ENCODE peak calls at places on chromosomes 5 and 9, in seven cellular contexts. Z is cardiac muscle cell; T is CD8-positive, alpha-beta memory T cell; G is gastrocnemius medialis; D is HCT116; Y is right lobe of liver; H is transverse colon. U is an unnamed sample.

GRCh38 chr9:133074111-133074651 is 12.4 kb downstream of the CEL start:
- DNase-seq in H (no peak), T (no peak), G (no peak), D (no peak), Y (no peak), Z (no peak), U (no peak)

GRCh38 chr5:10539685-10539998 is 24.2 kb upstream of the ANKRD33B start:
- DNase-seq in Y (no peak), T (no peak), D (no peak), G (no peak), Z (no peak), H (no peak), U (no peak)

GRCh38 chr5:119269061-119269579 is 86.7 kb upstream of the TNFAIP8 start:
- DNase-seq in Y (no peak), Z (peak), D (peak), T (no peak), H (peak), G (no peak), U (peak)

GRCh38 chr5:107808671-107809137 is 138.0 kb upstream of the EFNA5 start:
- DNase-seq in Z (peak), G (no peak), H (no peak), T (no peak), Y (no peak), D (no peak), U (no peak)

GRCh38 chr9:98287383-98287782 is 31.9 kb upstream of the TBC1D2 start:
- DNase-seq in Y (no peak), Z (no peak), D (no peak), H (no peak), T (no peak), G (no peak), U (peak)

GRCh38 chr5:39176740-39177628 is 42.4 kb downstream of the FYB1 start:
- DNase-seq in Z (no peak), Y (no peak), G (no peak), T (peak), D (no peak), H (no peak), U (peak)

GRCh38 chr9:17630531-17630949 is 51.7 kb downstream of the SH3GL2 start:
- DNase-seq in Y (no peak), D (no peak), G (no peak), Z (no peak), T (no peak), H (no peak), U (no peak)

GRCh38 chr5:20570486-20570885 is 582.5 kb upstream of the CDH18 start:
- DNase-seq in D (no peak), G (no peak), H (no peak), Y (no peak), T (no peak), Z (no peak), U (no peak)

GRCh38 chr5:106956901-106957300 is 713.8 kb downstream of the EFNA5 start:
- DNase-seq in Z (no peak), D (no peak), Y (no peak), T (no peak), H (no peak), G (no peak), U (no peak)

GRCh38 chr5:2128696-2129340 is 246.1 kb upstream of the IRX4 start:
- DNase-seq in T (no peak), Y (no peak), Z (no peak), G (no peak), H (no peak), D (no peak), U (no peak)

GRCh38 chr5:2131196-2131595 is 248.5 kb upstream of the IRX4 start:
- DNase-seq in T (no peak), H (no peak), Z (no peak), D (no peak), Y (no peak), G (no peak), U (no peak)

GRCh38 chr5:2131826-2132496 is 249.2 kb upstream of the IRX4 start:
- DNase-seq in D (no peak), H (no peak), Z (no peak), G (no peak), Y (no peak), T (no peak), U (no peak)

GRCh38 chr5:2130361-2130760 is 247.6 kb upstream of the IRX4 start:
- DNase-seq in G (no peak), D (no peak), T (no peak), Z (peak), H (no peak), Y (no peak), U (no peak)

GRCh38 chr5:2129581-2130272 is 247.0 kb upstream of the IRX4 start:
- DNase-seq in T (no peak), G (no peak), H (no peak), Z (peak), D (no peak), Y (no peak), U (no peak)
- H3K4me3 ChIP-seq in T (no peak), G (no peak), H (no peak), Z (no peak), D (no peak), Y (no peak), U (no peak)

GRCh38 chr5:56273376-56274005 is 40.4 kb upstream of the ANKRD55 start:
- DNase-seq in G (no peak), D (no peak), H (no peak), Y (no peak), T (no peak), Z (no peak), U (no peak)

GRCh38 chr5:56272765-56273164 is 39.6 kb upstream of the ANKRD55 start:
- DNase-seq in Z (no peak), G (no peak), Y (no peak), T (no peak), H (no peak), D (no peak), U (no peak)

GRCh38 chr5:56270058-56270457 is 36.9 kb upstream of the ANKRD55 start:
- DNase-seq in T (no peak), H (no peak), Z (peak), G (no peak), D (no peak), Y (no peak), U (no peak)

GRCh38 chr5:56269216-56269927 is 36.2 kb upstream of the ANKRD55 start:
- DNase-seq in T (no peak), Y (no peak), H (no peak), G (no peak), D (peak), Z (peak), U (peak)

DNA sequence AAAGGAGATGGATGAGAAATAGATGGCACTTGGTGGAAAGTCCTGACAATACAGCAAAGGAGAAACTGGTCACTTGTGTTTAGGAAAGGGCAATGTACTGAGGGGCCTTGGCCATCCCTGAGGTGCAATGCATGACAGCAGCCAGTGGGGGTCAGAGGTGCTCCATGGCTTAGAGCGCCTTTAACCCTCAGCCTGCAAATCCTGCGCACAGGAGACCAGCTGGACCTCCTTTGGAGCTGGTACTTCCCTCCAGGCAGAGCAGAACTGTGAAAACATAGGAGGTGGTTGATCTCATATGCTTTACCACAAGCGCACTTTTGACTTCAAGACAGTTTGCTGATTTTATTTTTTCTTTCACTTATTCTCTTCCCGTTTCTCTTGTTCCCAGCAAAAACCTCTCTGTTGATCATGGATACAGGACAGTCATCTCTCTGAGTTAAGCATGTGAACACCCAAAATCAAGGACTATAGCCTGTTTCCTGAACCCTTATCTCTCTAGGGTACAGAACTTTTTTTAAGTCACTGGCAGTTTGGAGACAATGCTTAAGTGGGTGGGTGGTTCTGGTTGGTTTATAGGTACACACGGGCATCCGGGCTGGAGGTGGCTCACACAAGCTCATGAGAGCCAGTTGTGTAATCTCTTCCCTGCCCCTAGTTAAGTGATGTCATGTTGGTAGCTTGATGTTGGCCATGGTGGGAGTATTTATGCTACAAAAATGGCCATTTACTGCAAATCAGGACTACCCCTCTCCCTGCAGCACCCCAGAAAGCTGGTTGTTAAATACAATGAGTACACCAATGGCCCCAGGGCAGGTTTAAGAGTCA is 37.6 kb upstream of the ANKRD55 start:
- DNase-seq in D (peak), Y (peak), Z (peak), G (peak), H (peak), T (peak), U (peak)
- H3K4me3 ChIP-seq in D (no peak), Y (no peak), Z (no peak), G (no peak), H (no peak), T (no peak), U (no peak)

DNA sequence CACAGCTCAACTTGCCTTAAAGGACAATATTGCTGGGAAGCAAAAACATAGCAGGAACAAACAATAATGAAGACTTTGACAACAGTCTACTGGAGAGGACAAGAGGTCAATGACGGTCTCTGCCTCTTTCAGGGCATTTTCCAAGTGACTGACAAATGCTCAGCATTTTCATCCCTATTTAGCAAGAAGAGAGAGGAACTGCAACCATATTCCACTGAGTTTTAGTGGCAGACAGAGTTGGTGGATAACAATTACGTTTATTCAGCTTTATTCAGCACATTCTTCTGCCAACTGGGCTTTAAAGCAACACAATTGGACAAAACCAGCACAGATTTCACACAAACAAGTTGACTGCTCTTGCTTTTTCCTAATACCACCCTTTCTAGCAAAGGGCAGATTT is 255.5 kb upstream of the RGMB start:
- DNase-seq in T (no peak), Z (no peak), D (no peak), H (no peak), G (no peak), Y (no peak), U (no peak)
- H3K4me3 ChIP-seq in T (no peak), Z (no peak), D (no peak), H (no peak), G (no peak), Y (no peak), U (no peak)

GRCh38 chr5:160287378-160288051 is 24.8 kb downstream of the CCNJL start:
- DNase-seq in Z (peak), D (no peak), G (no peak), H (peak), Y (no peak), T (no peak), U (no peak)
- H3K4me3 ChIP-seq in Z (no peak), D (no peak), G (no peak), H (no peak), Y (no peak), T (no peak), U (no peak)

GRCh38 chr5:73486119-73486899 is 11.9 kb upstream of the BTF3 start:
- DNase-seq in Y (no peak), Z (no peak), H (no peak), T (no peak), D (no peak), G (no peak), U (no peak)
- H3K4me3 ChIP-seq in Y (no peak), Z (no peak), H (no peak), T (no peak), D (no peak), G (no peak), U (no peak)

DNA sequence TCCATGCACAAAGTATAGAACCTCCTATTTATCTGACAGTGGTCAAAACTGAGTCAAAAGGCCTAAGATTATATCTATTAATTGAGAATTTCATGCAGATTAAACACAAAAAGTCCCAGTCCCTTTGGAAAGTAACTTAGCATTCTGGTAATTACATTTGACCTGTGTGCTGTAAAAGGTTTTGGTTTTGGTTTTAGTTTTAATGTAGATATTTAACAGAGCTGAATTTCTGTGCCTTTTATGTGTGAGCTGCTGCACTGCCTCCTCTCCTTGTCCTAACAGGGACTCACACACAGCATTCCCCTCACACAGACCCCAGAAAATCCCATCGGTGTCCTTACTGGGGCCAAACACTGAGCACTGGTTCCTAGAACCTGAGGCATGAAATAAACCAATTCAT is 31.0 kb upstream of the FSD1L start:
- DNase-seq in G (no peak), Z (no peak), T (no peak), D (no peak), H (no peak), Y (no peak), U (no peak)
- H3K4me3 ChIP-seq in G (no peak), Z (no peak), T (no peak), D (no peak), H (no peak), Y (no peak), U (no peak)

DNA sequence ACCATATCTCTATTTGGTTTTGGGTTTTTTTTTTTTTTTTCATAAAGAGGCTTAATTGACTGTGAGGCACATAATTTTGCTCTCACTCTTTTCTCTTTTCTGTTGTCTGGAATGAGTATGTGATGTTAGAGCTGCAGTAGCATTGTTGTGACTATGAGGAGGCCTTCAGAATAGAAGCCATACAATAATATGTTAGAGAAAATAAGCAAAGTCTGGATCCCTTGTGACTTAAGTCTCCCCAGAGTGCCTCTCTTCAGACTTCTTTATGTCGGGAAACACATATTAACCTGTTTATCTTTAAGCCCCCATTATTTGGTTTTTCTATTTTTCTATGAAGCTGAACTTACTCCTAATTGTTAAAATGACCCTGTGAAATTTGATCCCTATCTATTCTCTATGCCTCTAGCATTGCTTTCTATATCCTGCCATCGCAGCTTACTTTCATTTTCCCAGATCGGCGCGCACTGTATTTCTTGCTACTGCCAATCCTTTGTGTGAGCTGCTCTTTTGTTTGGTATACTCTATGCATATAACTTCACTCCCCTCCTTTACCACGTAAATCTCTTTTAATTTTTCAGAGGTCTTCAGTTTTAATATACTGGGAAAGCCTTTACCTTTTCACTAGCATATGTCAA is 372.5 kb upstream of the KCNN2 start:
- DNase-seq in H (no peak), Y (no peak), T (no peak), Z (no peak), G (no peak), D (no peak), U (no peak)
- H3K4me3 ChIP-seq in H (no peak), Y (no peak), T (no peak), Z (no peak), G (no peak), D (no peak), U (no peak)

GRCh38 chr5:98777295-98777694 is 3.8 kb downstream of the RGMB start:
- DNase-seq in Z (no peak), Y (no peak), T (no peak), D (no peak), G (no peak), H (no peak), U (peak)

GRCh38 chr5:98775246-98775961 is 1.9 kb downstream of the RGMB start:
- DNase-seq in G (no peak), D (no peak), Y (no peak), H (no peak), Z (no peak), T (no peak), U (no peak)

GRCh38 chr5:98774192-98775046 is 956 bp downstream of the RGMB start:
- DNase-seq in Y (peak), T (peak), Z (peak), H (peak), D (no peak), G (peak), U (peak)

GRCh38 chr5:98773464-98774191 is at the start of gene RGMB:
- DNase-seq in D (peak), H (peak), Y (peak), G (peak), T (peak), Z (peak), U (peak)

DNA sequence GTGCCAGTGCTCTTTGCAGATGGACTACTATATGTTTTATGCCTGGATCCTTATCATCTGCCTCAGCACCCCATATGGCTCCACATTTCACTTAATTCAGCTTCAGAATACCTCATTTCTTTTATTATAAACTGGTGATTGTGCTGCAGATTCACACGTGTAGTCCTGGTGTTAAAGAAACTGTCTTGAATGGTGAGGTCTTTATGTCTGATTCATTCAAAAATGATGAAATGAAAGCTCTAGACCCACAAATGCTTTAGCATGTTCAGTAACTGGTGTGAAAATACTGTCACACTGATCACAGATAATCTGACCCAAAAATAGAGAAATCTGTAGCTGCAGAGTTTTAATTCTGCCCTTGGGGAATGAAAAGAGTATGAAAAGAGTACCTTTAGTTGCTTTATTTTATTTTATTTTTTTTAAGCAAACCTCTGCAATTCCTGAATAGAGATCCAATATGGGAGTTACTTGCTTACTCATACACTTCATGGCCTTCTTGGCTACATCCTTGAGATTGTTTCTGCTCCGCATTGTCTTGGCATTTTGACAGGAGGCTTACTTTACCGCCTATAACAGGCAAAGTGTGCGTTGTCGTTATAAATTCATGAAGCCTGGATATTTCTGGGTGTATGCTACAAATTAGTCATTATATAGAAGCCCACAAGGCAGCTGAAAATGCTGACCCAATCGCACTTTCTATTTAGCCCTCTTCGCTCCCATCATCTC is 2.7 kb downstream of the RGMB start:
- DNase-seq in Z (no peak), T (no peak), H (no peak), G (no peak), D (no peak), Y (no peak), U (no peak)
- H3K4me3 ChIP-seq in Z (no peak), T (no peak), H (no peak), G (peak), D (no peak), Y (no peak), U (no peak)

U was measured in Jurkat, Clone E6-1.